ENCODE peak calls at places on chromosomes 13 and 19, in nine cellular contexts. E is activated CD4-positive, CD25-positive, alpha-beta regulatory T cell; M is activated CD4-positive, alpha-beta T cell treated with anti-CD3 and anti-CD28 coated beads, Interleukin-2, amount 50 U/mL, for 48 hours; F is nucleus accumbens; W is HEK293T; X is stimulated activated CD4-positive, alpha-beta T cell treated with anti-CD3 and anti-CD28 coated beads, Interleukin-15, amount 100 ng/mL, for 1 hour; Y is substantia nigra; U is fibroblast of pulmonary artery; Z is GM10248. Q is an unnamed sample.

GRCh38 chr19:46859637-46860124 is 1.1 kb upstream of the ARHGAP35 start:
- DNase-seq in E (no peak), M (no peak), F (no peak), W (no peak), X (no peak), Y (no peak), U (no peak), Z (no peak), Q (no peak)

GRCh38 chr19:17389957-17390664 is 3.9 kb downstream of the CCDC194 start:
- DNase-seq in E (no peak), M (no peak), F (no peak), W (no peak), X (no peak), Y (no peak), U (no peak), Z (no peak), Q (no peak)

GRCh38 chr19:50357178-50358100 is 8.0 kb downstream of the NAPSA start:
- DNase-seq in E (peak), M (peak), F (peak), W (peak), X (peak), Y (no peak), U (peak), Z (peak), Q (peak)

GRCh38 chr19:18301718-18302111 is 20.3 kb upstream of the JUND start:
- DNase-seq in E (no peak), M (no peak), F (no peak), W (no peak), X (no peak), Y (no peak), U (no peak), Z (no peak), Q (no peak)

GRCh38 chr13:100650321-100650720 is 24.3 kb downstream of the TMTC4 start:
- DNase-seq in E (no peak), M (no peak), F (peak), W (no peak), X (no peak), Y (peak), U (no peak), Z (no peak), Q (no peak)

GRCh38 chr19:44741841-44742352 is 6.6 kb upstream of the BCL3 start:
- DNase-seq in E (peak), M (peak), F (peak), W (no peak), X (no peak), Y (peak), U (peak), Z (no peak), Q (no peak)

GRCh38 chr19:310141-310651 is 19.0 kb upstream of the PLPP2 start:
- DNase-seq in E (no peak), M (no peak), F (no peak), W (no peak), X (no peak), Y (no peak), U (no peak), Z (no peak), Q (no peak)

GRCh38 chr13:49371943-49372636 is 71.8 kb downstream of the CAB39L start:
- DNase-seq in E (no peak), M (no peak), F (no peak), W (no peak), X (no peak), Y (no peak), U (no peak), Z (no peak), Q (no peak)

GRCh38 chr13:58619396-58620113 is 988.0 kb downstream of the PCDH17 start:
- DNase-seq in E (no peak), M (no peak), F (no peak), W (no peak), X (no peak), Y (no peak), U (no peak), Z (no peak), Q (no peak)

GRCh38 chr13:63287926-63288325 is 1872.3 kb upstream of the PCDH20 start:
- DNase-seq in E (no peak), M (no peak), F (no peak), W (no peak), X (no peak), Y (no peak), U (no peak), Z (no peak), Q (no peak)

GRCh38 chr19:37874784-37875183 is 31.6 kb downstream of the WDR87 start:
- DNase-seq in E (no peak), M (no peak), F (no peak), W (no peak), X (no peak), Y (no peak), U (no peak), Z (no peak), Q (no peak)

GRCh38 chr13:77696006-77696862 is 1.3 kb upstream of the SLAIN1 start:
- DNase-seq in E (no peak), M (no peak), F (no peak), W (no peak), X (no peak), Y (no peak), U (no peak), Z (peak), Q (no peak)

GRCh38 chr13:62320129-62320724 is 904.6 kb upstream of the PCDH20 start:
- DNase-seq in E (no peak), M (no peak), F (no peak), W (peak), X (no peak), Y (no peak), U (peak), Z (peak), Q (no peak)

GRCh38 chr13:98173431-98173921 is 3.6 kb downstream of the RNF113B start:
- DNase-seq in E (no peak), M (no peak), F (no peak), W (no peak), X (no peak), Y (no peak), U (peak), Z (no peak), Q (no peak)

GRCh38 chr19:51507640-51508058 is 6.0 kb upstream of the SIGLEC12 start:
- DNase-seq in E (no peak), M (no peak), F (no peak), W (no peak), X (no peak), Y (no peak), U (no peak), Z (no peak), Q (no peak)

GRCh38 chr19:17256130-17256529 is 8.4 kb downstream of the USHBP1 start:
- DNase-seq in E (no peak), M (no peak), F (no peak), W (no peak), X (no peak), Y (no peak), U (no peak), Z (no peak), Q (no peak)

GRCh38 chr13:28324181-28324789 is 170.6 kb downstream of the FLT1 start:
- DNase-seq in E (no peak), M (peak), F (peak), W (peak), X (no peak), Y (no peak), U (peak), Z (peak), Q (no peak)

GRCh38 chr13:46087481-46087880 is 17.4 kb downstream of the CPB2 start:
- DNase-seq in E (no peak), M (no peak), F (no peak), W (no peak), X (no peak), Y (no peak), U (no peak), Z (no peak), Q (no peak)

GRCh38 chr19:7925171-7925837 is 631 bp downstream of the CTXN1 start:
- DNase-seq in E (peak), M (peak), F (peak), W (peak), X (peak), Y (no peak), U (peak), Z (peak), Q (peak)

GRCh38 chr19:39165857-39166256 is 30.9 kb upstream of the NCCRP1 start:
- DNase-seq in E (no peak), M (no peak), F (no peak), W (no peak), X (no peak), Y (no peak), U (no peak), Z (no peak), Q (no peak)

GRCh38 chr13:27138457-27139093 is 33.0 kb downstream of the USP12 start:
- DNase-seq in E (no peak), M (no peak), F (no peak), W (no peak), X (no peak), Y (no peak), U (no peak), Z (no peak), Q (no peak)

GRCh38 chr19:29277107-29277506 is 64.2 kb upstream of the UQCRFS1 start:
- DNase-seq in E (no peak), M (peak), F (no peak), W (no peak), X (no peak), Y (no peak), U (no peak), Z (peak), Q (peak)

GRCh38 chr13:41352935-41353801 is 42.1 kb downstream of the NAA16 start:
- DNase-seq in E (no peak), M (peak), F (no peak), W (peak), X (no peak), Y (no peak), U (peak), Z (peak), Q (peak)

GRCh38 chr13:52353116-52353718 is 52.8 kb downstream of the THSD1 start:
- DNase-seq in E (no peak), M (no peak), F (no peak), W (no peak), X (no peak), Y (no peak), U (peak), Z (no peak), Q (no peak)

GRCh38 chr19:34502582-34503545 is 21.3 kb downstream of the WTIP start:
- DNase-seq in E (no peak), M (no peak), F (no peak), W (no peak), X (no peak), Y (no peak), U (no peak), Z (peak), Q (no peak)

GRCh38 chr13:111204438-111205177 is 89.5 kb downstream of the ARHGEF7 start:
- DNase-seq in E (no peak), M (no peak), F (no peak), W (no peak), X (no peak), Y (no peak), U (peak), Z (no peak), Q (no peak)

GRCh38 chr13:44174769-44175425 is 198.7 kb upstream of the SERP2 start:
- DNase-seq in E (no peak), M (no peak), F (no peak), W (no peak), X (no peak), Y (no peak), U (peak), Z (no peak), Q (no peak)

GRCh38 chr19:38394488-38394887 is 6.0 kb downstream of the SPRED3 start:
- DNase-seq in E (peak), M (peak), F (no peak), W (no peak), X (peak), Y (no peak), U (no peak), Z (peak), Q (peak)

GRCh38 chr13:30388401-30389283 is 33.7 kb upstream of the UBE2L5 start:
- DNase-seq in E (no peak), M (no peak), F (no peak), W (no peak), X (no peak), Y (no peak), U (peak), Z (no peak), Q (no peak)

GRCh38 chr19:1942078-1942933 is 1.3 kb downstream of the CSNK1G2 start:
- DNase-seq in E (no peak), M (peak), F (peak), W (peak), X (peak), Y (no peak), U (peak), Z (peak), Q (peak)

Q was measured in activated effector memory CD4-positive, alpha-beta T cell treated with Interleukin-2 at 50 U/mL for 16 hours.